ENCODE peak calls at places on chromosome 13, in nine cellular contexts. One of them, this sample, is unnamed.

GRCh38 chr13:42907745-42908144 is 84.3 kb downstream of the EPSTI1 start:
- DNase-seq in psoas muscle: no peak
- DNase-seq in AG10803: no peak
- DNase-seq in GM23338: no peak
- DNase-seq in NCI-H1694 treated with DMSO at 0.1 percent for 48 hours: no peak
- DNase-seq in stimulated activated CD4-positive, alpha-beta T cell treated with anti-CD3 and anti-CD28 coated beads, Interleukin-4, amount 100 ng/mL, for 24 hours: no peak
- DNase-seq in fibroblast of gingiva: no peak
- DNase-seq in GM04503: no peak
- DNase-seq in AG20443: no peak
- DNase-seq in this sample: no peak

GRCh38 chr13:34358811-34359513 is 541.0 kb downstream of the RFC3 start:
- DNase-seq in stimulated activated CD4-positive, alpha-beta T cell treated with anti-CD3 and anti-CD28 coated beads, Interleukin-4, amount 100 ng/mL, for 24 hours: no peak
- DNase-seq in NCI-H1694 treated with DMSO at 0.1 percent for 48 hours: no peak
- DNase-seq in AG10803: peak
- DNase-seq in GM04503: peak
- DNase-seq in GM23338: no peak
- DNase-seq in psoas muscle: no peak
- DNase-seq in AG20443: peak
- DNase-seq in fibroblast of gingiva: peak
- DNase-seq in this sample: no peak

GRCh38 chr13:112688560-112689497 is 1.0 kb upstream of the ATP11A start:
- DNase-seq in NCI-H1694 treated with DMSO at 0.1 percent for 48 hours: no peak
- DNase-seq in stimulated activated CD4-positive, alpha-beta T cell treated with anti-CD3 and anti-CD28 coated beads, Interleukin-4, amount 100 ng/mL, for 24 hours: peak
- DNase-seq in GM23338: peak
- DNase-seq in GM04503: no peak
- DNase-seq in AG10803: peak
- DNase-seq in fibroblast of gingiva: no peak
- DNase-seq in psoas muscle: no peak
- DNase-seq in AG20443: no peak
- DNase-seq in this sample: no peak

GRCh38 chr13:44818428-44818827 is 170.8 kb downstream of the NUFIP1 start:
- DNase-seq in GM04503: no peak
- DNase-seq in stimulated activated CD4-positive, alpha-beta T cell treated with anti-CD3 and anti-CD28 coated beads, Interleukin-4, amount 100 ng/mL, for 24 hours: no peak
- DNase-seq in NCI-H1694 treated with DMSO at 0.1 percent for 48 hours: no peak
- DNase-seq in AG10803: no peak
- DNase-seq in AG20443: no peak
- DNase-seq in fibroblast of gingiva: no peak
- DNase-seq in psoas muscle: no peak
- DNase-seq in GM23338: peak
- DNase-seq in this sample: peak

GRCh38 chr13:33229446-33230177 is 55.9 kb downstream of the STARD13 start:
- DNase-seq in psoas muscle: no peak
- DNase-seq in GM04503: no peak
- DNase-seq in AG20443: peak
- DNase-seq in AG10803: peak
- DNase-seq in NCI-H1694 treated with DMSO at 0.1 percent for 48 hours: no peak
- DNase-seq in GM23338: no peak
- DNase-seq in fibroblast of gingiva: no peak
- DNase-seq in stimulated activated CD4-positive, alpha-beta T cell treated with anti-CD3 and anti-CD28 coated beads, Interleukin-4, amount 100 ng/mL, for 24 hours: no peak
- DNase-seq in this sample: peak

GRCh38 chr13:109642358-109642757 is 144.0 kb downstream of the IRS2 start:
- DNase-seq in AG20443: no peak
- DNase-seq in stimulated activated CD4-positive, alpha-beta T cell treated with anti-CD3 and anti-CD28 coated beads, Interleukin-4, amount 100 ng/mL, for 24 hours: no peak
- DNase-seq in GM23338: no peak
- DNase-seq in GM04503: no peak
- DNase-seq in AG10803: no peak
- DNase-seq in NCI-H1694 treated with DMSO at 0.1 percent for 48 hours: no peak
- DNase-seq in fibroblast of gingiva: no peak
- DNase-seq in psoas muscle: no peak
- DNase-seq in this sample: peak

GRCh38 chr13:97359181-97360057 is 74.5 kb upstream of the RAP2A start:
- DNase-seq in AG20443: peak
- DNase-seq in AG10803: peak
- DNase-seq in psoas muscle: no peak
- DNase-seq in fibroblast of gingiva: peak
- DNase-seq in stimulated activated CD4-positive, alpha-beta T cell treated with anti-CD3 and anti-CD28 coated beads, Interleukin-4, amount 100 ng/mL, for 24 hours: peak
- DNase-seq in GM04503: peak
- DNase-seq in GM23338: peak
- DNase-seq in NCI-H1694 treated with DMSO at 0.1 percent for 48 hours: peak
- DNase-seq in this sample: peak

GRCh38 chr13:85655040-85655439 is 144.2 kb downstream of the SLITRK6 start:
- DNase-seq in stimulated activated CD4-positive, alpha-beta T cell treated with anti-CD3 and anti-CD28 coated beads, Interleukin-4, amount 100 ng/mL, for 24 hours: no peak
- DNase-seq in NCI-H1694 treated with DMSO at 0.1 percent for 48 hours: no peak
- DNase-seq in GM23338: no peak
- DNase-seq in AG10803: no peak
- DNase-seq in AG20443: no peak
- DNase-seq in psoas muscle: no peak
- DNase-seq in GM04503: no peak
- DNase-seq in fibroblast of gingiva: no peak
- DNase-seq in this sample: no peak

This sample was measured in NCI-H82.